ENCODE peak calls at places on chromosomes 3 and 15, in four cellular contexts. C, Q, M and Z are unnamed samples.

GRCh38 chr15:82613764-82614163 is 33.4 kb downstream of the CPEB1 start:
- DNase-seq in C (peak; percentile 74), Q (peak; percentile 18), M (no peak), Z (no peak)

GRCh38 chr3:69180869-69181591 is 58.6 kb upstream of the LMOD3 start:
- DNase-seq in C (no peak), Q (no peak), M (no peak), Z (no peak)

GRCh38 chr3:150149651-150150051 is 179.0 kb upstream of the PFN2 start:
- DNase-seq in C (no peak), Q (no peak), M (peak; percentile 77), Z (peak; percentile 85)

GRCh38 chr3:52636673-52637072 is 49.0 kb downstream of the PBRM1 start:
- DNase-seq in C (no peak), Q (no peak), M (peak; percentile 3), Z (no peak)

GRCh38 chr3:41350441-41350840 is 151.1 kb downstream of the CTNNB1 start:
- DNase-seq in C (no peak), Q (no peak), M (peak; percentile 10), Z (peak; percentile 10)

GRCh38 chr3:137869022-137869421 is 104.9 kb downstream of the SOX14 start:
- DNase-seq in C (no peak), Q (no peak), M (no peak), Z (no peak)

GRCh38 chr15:48856947-48857346 is 21.0 kb upstream of the EID1 start:
- DNase-seq in C (no peak), Q (no peak), M (peak; percentile 30), Z (peak; percentile 27)

GRCh38 chr3:11566916-11567315 is 76.8 kb downstream of the VGLL4 start:
- DNase-seq in C (peak; percentile 43), Q (peak; percentile 19), M (no peak), Z (no peak)

GRCh38 chr15:71485094-71485693 is 325.2 kb upstream of the NR2E3 start:
- DNase-seq in C (no peak), Q (no peak), M (no peak), Z (no peak)

GRCh38 chr3:138072816-138073215 is 42.6 kb downstream of the DZIP1L start:
- DNase-seq in C (no peak), Q (no peak), M (no peak), Z (no peak)

GRCh38 chr3:160040181-160040580 is 51.5 kb downstream of the IL12A start:
- DNase-seq in C (no peak), Q (no peak), M (no peak), Z (no peak)

GRCh38 chr3:64063207-64063981 is 40.1 kb upstream of the PSMD6 start:
- DNase-seq in C (no peak), Q (no peak), M (peak; percentile 65), Z (peak; percentile 90)

GRCh38 chr3:71987089-71987735 is 202.3 kb upstream of the PROK2 start:
- DNase-seq in C (no peak), Q (no peak), M (peak; percentile 27), Z (peak; percentile 38)

GRCh38 chr3:51958603-51959521 is 3.7 kb downstream of the GPR62 start:
- DNase-seq in C (no peak), Q (no peak), M (no peak), Z (no peak)

GRCh38 chr3:14583543-14584091 is 43.5 kb upstream of the GRIP2 start:
- DNase-seq in C (no peak), Q (no peak), M (no peak), Z (no peak)

GRCh38 chr3:160545481-160545880 is 19.9 kb downstream of the KPNA4 start:
- DNase-seq in C (no peak), Q (no peak), M (no peak), Z (no peak)

GRCh38 chr3:13615019-13615528 is 66.1 kb downstream of the FBLN2 start:
- DNase-seq in C (no peak), Q (no peak), M (no peak), Z (no peak)

GRCh38 chr3:10594915-10595314 is 89.5 kb upstream of the ATP2B2 start:
- DNase-seq in C (no peak), Q (no peak), M (peak; percentile 70), Z (peak; percentile 59)

GRCh38 chr3:178056868-178057267 is 479.4 kb upstream of the KCNMB2 start:
- DNase-seq in C (no peak), Q (no peak), M (peak; percentile 50), Z (no peak)

GRCh38 chr3:8816106-8816505 is 46.7 kb upstream of the OXTR start:
- DNase-seq in C (no peak), Q (no peak), M (no peak), Z (no peak)

GRCh38 chr3:114698355-114699105 is 404.7 kb downstream of the TIGIT start:
- DNase-seq in C (no peak), Q (no peak), M (no peak), Z (no peak)

GRCh38 chr3:150680562-150680961 is 23.2 kb downstream of the ERICH6 start:
- DNase-seq in C (no peak), Q (no peak), M (no peak), Z (no peak)

GRCh38 chr3:42493126-42493797 is 9.2 kb upstream of the VIPR1 start:
- DNase-seq in C (no peak), Q (no peak), M (no peak), Z (no peak)

DNA sequence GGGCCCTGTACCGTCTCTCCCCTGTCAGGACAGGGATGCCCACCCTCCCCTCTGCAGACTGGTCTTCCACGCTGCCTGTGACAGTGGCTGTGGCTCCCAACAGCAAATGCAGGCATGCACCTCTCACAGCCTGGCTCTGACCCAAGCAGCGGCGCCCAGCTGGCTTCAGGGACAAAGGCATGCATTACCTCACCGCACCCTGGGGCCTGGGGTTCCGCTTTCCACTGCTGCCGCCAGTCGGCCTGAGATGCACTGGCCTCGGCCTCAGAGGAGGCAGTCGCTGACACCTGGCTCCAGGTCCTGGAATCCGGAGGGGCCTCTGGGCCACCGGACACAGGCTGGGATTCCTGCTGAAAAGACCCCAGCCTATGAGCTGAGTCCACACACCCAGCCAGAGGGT is 70.3 kb downstream of the SCN5A start:
- DNase-seq in C (no peak), Q (no peak), M (peak; percentile 17), Z (peak; percentile 19)
- TF ChIP-seq CTCF in C (no peak), Q (no peak), M (no peak), Z (no peak)

DNA sequence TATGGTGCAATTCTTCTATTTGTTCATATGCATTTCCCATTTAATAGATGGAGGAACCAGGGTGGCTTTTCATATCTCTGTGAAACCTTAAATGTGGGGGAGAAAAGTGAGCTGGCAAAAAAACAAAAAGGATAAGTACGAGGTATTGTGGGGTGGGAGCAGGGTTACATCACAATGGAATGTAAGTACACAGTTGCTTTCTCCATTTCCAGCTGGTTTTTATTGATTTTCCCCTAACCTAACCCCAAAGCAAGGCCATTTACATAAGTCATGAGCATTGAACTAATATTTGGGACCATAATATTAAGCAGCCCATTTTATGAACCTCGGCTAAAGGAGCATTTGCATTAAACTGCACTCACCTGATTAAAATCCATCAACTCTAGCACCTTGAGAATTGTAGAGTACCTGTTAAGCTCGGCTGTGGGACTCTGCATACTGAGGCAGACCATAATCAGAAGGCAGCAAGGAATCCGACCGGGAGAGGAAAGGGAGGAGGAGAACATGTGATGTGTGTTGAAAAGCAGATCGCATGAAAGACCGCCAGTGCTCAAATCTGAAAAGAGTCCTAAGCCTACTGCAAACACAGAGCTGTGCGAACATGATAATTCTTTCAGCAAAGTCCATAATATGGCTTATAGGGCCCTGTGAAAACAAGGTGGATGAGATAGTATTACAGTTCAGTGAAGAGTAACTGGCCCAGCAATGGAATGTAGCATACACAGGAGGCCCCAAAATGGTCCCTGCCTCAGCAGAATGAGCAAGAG is 513.4 kb downstream of the FHIT start:
- DNase-seq in C (no peak), Q (no peak), M (no peak), Z (peak; percentile 6)
- H3K4me3 ChIP-seq in C (no peak overlapping the region), Q (no peak overlapping the region), M (no peak overlapping the region), Z (no peak overlapping the region)

GRCh38 chr3:46442591-46443530 is 21.8 kb downstream of the LTF start:
- DNase-seq in C (no peak), Q (no peak), M (no peak), Z (no peak)
- TF ChIP-seq CTCF in C (peak; percentile 36), Q (no peak), M (no peak), Z (no peak)

DNA sequence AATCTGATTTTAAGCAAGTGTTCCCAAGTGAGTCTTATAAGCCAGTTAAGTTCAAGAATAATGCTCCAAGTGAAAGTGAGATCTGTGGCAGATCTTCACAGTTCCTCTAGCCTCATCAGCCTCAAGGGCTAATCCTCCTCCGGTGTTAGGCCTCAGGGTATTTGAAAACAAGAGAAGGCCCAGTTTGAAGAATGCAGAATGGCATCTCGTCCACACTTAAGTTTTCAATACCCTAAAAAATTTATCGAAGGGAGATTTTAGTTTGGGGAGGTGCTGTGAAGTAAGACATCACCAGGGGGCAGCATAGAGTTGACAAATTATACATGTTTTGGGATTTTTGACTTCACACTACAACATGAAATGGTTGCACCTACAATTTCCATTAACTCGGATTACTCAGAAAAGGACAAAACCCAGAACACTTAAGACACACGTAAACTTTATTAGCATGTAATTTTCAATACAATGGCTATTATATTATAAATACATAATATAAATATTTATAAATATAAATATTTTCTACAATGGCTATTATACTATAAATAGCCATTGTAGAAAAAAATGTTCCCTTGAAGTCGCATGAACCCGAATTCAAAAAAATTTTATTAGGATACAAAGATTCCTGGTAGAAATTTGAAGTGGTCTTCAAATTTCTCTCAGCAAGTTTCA is 2.3 kb upstream of the TMEM266 start:
- DNase-seq in C (no peak), Q (no peak), M (peak; percentile 57), Z (peak; percentile 61)
- H3K4me3 ChIP-seq in C (peak overlapping the region; percentile 8), Q (no peak overlapping the region), M (no peak overlapping the region), Z (no peak overlapping the region)